ENCODE peak calls at places on chromosomes 3 and 15, in six cellular contexts. One of them, this sample, is unnamed.

GRCh38 chr3:110567032-110567431 is 504.6 kb upstream of the NECTIN3 start:
- DNase-seq in astrocyte: no peak
- DNase-seq in stomach: no peak
- DNase-seq in A673: no peak
- DNase-seq in psoas muscle: no peak
- DNase-seq in lower lobe of right lung: no peak
- DNase-seq in this sample: no peak

GRCh38 chr3:50519471-50520089 is 16.1 kb upstream of the CACNA2D2 start:
- DNase-seq in astrocyte: peak; percentile 18
- DNase-seq in stomach: peak; percentile 81
- DNase-seq in A673: peak; percentile 28
- DNase-seq in psoas muscle: peak; percentile 73
- DNase-seq in lower lobe of right lung: peak; percentile 72
- DNase-seq in this sample: peak; percentile 64

GRCh38 chr3:22245122-22245521 is 494.1 kb upstream of the ZNF385D start:
- DNase-seq in astrocyte: peak; percentile 86
- DNase-seq in stomach: no peak
- DNase-seq in A673: no peak
- DNase-seq in psoas muscle: peak; percentile 58
- DNase-seq in lower lobe of right lung: no peak
- DNase-seq in this sample: no peak

GRCh38 chr15:61841461-61841860 is 218.8 kb downstream of the VPS13C start:
- DNase-seq in astrocyte: no peak
- DNase-seq in stomach: no peak
- DNase-seq in A673: no peak
- DNase-seq in psoas muscle: no peak
- DNase-seq in lower lobe of right lung: no peak
- DNase-seq in this sample: no peak

GRCh38 chr15:53310709-53311108 is 448.8 kb downstream of the WDR72 start:
- DNase-seq in astrocyte: no peak
- DNase-seq in stomach: no peak
- DNase-seq in A673: no peak
- DNase-seq in psoas muscle: no peak
- DNase-seq in lower lobe of right lung: no peak
- DNase-seq in this sample: no peak

GRCh38 chr15:43465105-43465504 is 27.9 kb downstream of the TP53BP1 start:
- DNase-seq in astrocyte: peak; percentile 83
- DNase-seq in stomach: no peak
- DNase-seq in A673: no peak
- DNase-seq in psoas muscle: no peak
- DNase-seq in lower lobe of right lung: no peak
- DNase-seq in this sample: no peak

GRCh38 chr3:177978948-177979347 is 557.3 kb upstream of the KCNMB2 start:
- DNase-seq in astrocyte: no peak
- DNase-seq in stomach: no peak
- DNase-seq in A673: no peak
- DNase-seq in psoas muscle: no peak
- DNase-seq in lower lobe of right lung: no peak
- DNase-seq in this sample: no peak

GRCh38 chr15:84983711-84984110 is 2.1 kb downstream of the PDE8A start:
- DNase-seq in astrocyte: no peak
- DNase-seq in stomach: no peak
- DNase-seq in A673: no peak
- DNase-seq in psoas muscle: no peak
- DNase-seq in lower lobe of right lung: no peak
- DNase-seq in this sample: no peak

GRCh38 chr15:87816016-87816415 is 440.5 kb downstream of the NTRK3 start:
- DNase-seq in astrocyte: peak; percentile 40
- DNase-seq in stomach: no peak
- DNase-seq in A673: no peak
- DNase-seq in psoas muscle: no peak
- DNase-seq in lower lobe of right lung: no peak
- DNase-seq in this sample: no peak

GRCh38 chr3:156389151-156389760 is 165.7 kb downstream of the SSR3 start:
- DNase-seq in astrocyte: peak; percentile 12
- DNase-seq in stomach: no peak
- DNase-seq in A673: no peak
- DNase-seq in psoas muscle: no peak
- DNase-seq in lower lobe of right lung: no peak
- DNase-seq in this sample: no peak

GRCh38 chr3:172666181-172666872 is 44.5 kb downstream of the NCEH1 start:
- DNase-seq in astrocyte: no peak
- DNase-seq in stomach: no peak
- DNase-seq in A673: no peak
- DNase-seq in psoas muscle: no peak
- DNase-seq in lower lobe of right lung: no peak
- DNase-seq in this sample: no peak

GRCh38 chr15:78915341-78916087 is 29.3 kb downstream of the CTSH start:
- DNase-seq in astrocyte: peak; percentile 25
- DNase-seq in stomach: no peak
- DNase-seq in A673: no peak
- DNase-seq in psoas muscle: no peak
- DNase-seq in lower lobe of right lung: peak; percentile 83
- DNase-seq in this sample: no peak

GRCh38 chr15:60128710-60129109 is 124.6 kb downstream of the FOXB1 start:
- DNase-seq in astrocyte: no peak
- DNase-seq in stomach: no peak
- DNase-seq in A673: no peak
- DNase-seq in psoas muscle: no peak
- DNase-seq in lower lobe of right lung: no peak
- DNase-seq in this sample: no peak

GRCh38 chr3:6250167-6250566 is 610.7 kb upstream of the GRM7 start:
- DNase-seq in astrocyte: no peak
- DNase-seq in stomach: no peak
- DNase-seq in A673: no peak
- DNase-seq in psoas muscle: no peak
- DNase-seq in lower lobe of right lung: no peak
- DNase-seq in this sample: no peak

GRCh38 chr3:174810256-174810655 is 48.9 kb upstream of the NAALADL2 start:
- DNase-seq in astrocyte: no peak
- DNase-seq in stomach: no peak
- DNase-seq in A673: no peak
- DNase-seq in psoas muscle: no peak
- DNase-seq in lower lobe of right lung: no peak
- DNase-seq in this sample: peak; percentile 89

GRCh38 chr15:27828721-27829120 is 270.4 kb downstream of the OCA2 start:
- DNase-seq in astrocyte: no peak
- DNase-seq in stomach: no peak
- DNase-seq in A673: no peak
- DNase-seq in psoas muscle: no peak
- DNase-seq in lower lobe of right lung: no peak
- DNase-seq in this sample: no peak

GRCh38 chr15:80581976-80582375 is 113.1 kb upstream of the ABHD17C start:
- DNase-seq in astrocyte: no peak
- DNase-seq in stomach: no peak
- DNase-seq in A673: no peak
- DNase-seq in psoas muscle: no peak
- DNase-seq in lower lobe of right lung: no peak
- DNase-seq in this sample: no peak

GRCh38 chr3:141941093-141941492 is 64.7 kb downstream of the ATP1B3 start:
- DNase-seq in astrocyte: no peak
- DNase-seq in stomach: no peak
- DNase-seq in A673: no peak
- DNase-seq in psoas muscle: no peak
- DNase-seq in lower lobe of right lung: no peak
- DNase-seq in this sample: peak; percentile 92

GRCh38 chr3:106522397-106522796 is 653.6 kb upstream of the CBLB start:
- DNase-seq in astrocyte: no peak
- DNase-seq in stomach: no peak
- DNase-seq in A673: no peak
- DNase-seq in psoas muscle: no peak
- DNase-seq in lower lobe of right lung: no peak
- DNase-seq in this sample: no peak

DNA sequence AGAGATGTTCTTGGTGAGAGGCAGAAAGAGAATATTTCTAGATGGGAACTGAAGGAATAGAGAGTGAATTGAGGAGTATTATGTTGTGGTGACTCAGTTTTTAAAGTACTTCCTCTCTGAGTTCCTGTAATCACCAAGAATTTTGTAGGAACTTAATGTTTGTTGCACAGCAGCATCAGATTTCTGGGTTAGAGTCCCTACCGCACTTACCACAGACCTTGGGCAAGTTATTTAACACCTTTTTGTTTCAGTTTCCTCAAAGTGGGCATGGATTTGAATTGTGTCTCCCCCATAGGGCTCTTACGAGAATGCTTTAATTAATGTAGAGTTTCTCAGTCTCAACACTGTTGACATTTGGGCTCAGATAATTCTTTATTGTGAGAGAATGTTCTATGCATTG is 22.3 kb upstream of the SCAANT1 start:
- DNase-seq in astrocyte: no peak
- DNase-seq in stomach: no peak
- DNase-seq in A673: no peak
- DNase-seq in psoas muscle: no peak
- DNase-seq in lower lobe of right lung: no peak
- DNase-seq in this sample: peak; percentile 25
- H3K4me3 ChIP-seq in astrocyte: no peak overlapping the region
- H3K4me3 ChIP-seq in stomach: no peak overlapping the region
- H3K4me3 ChIP-seq in A673: no peak overlapping the region
- H3K4me3 ChIP-seq in psoas muscle: no peak overlapping the region
- H3K4me3 ChIP-seq in lower lobe of right lung: no peak overlapping the region
- H3K4me3 ChIP-seq in this sample: no peak overlapping the region

GRCh38 chr15:67146875-67147381 is 81.5 kb downstream of the SMAD3 start:
- DNase-seq in astrocyte: peak; percentile 93
- DNase-seq in stomach: no peak
- DNase-seq in A673: peak; percentile 68
- DNase-seq in psoas muscle: peak; percentile 56
- DNase-seq in lower lobe of right lung: no peak
- DNase-seq in this sample: peak; percentile 91
- H3K4me1 ChIP-seq in astrocyte: peaks cover 87% of the 10 kb centered on the region
- H3K4me1 ChIP-seq in stomach: peaks cover 80% of the 10 kb centered on the region
- H3K4me1 ChIP-seq in A673: peaks cover 69% of the 10 kb centered on the region
- H3K4me1 ChIP-seq in psoas muscle: peaks cover 96% of the 10 kb centered on the region
- H3K4me1 ChIP-seq in lower lobe of right lung: peaks cover 84% of the 10 kb centered on the region
- H3K4me1 ChIP-seq in this sample: peaks cover 12% of the 10 kb centered on the region

DNA sequence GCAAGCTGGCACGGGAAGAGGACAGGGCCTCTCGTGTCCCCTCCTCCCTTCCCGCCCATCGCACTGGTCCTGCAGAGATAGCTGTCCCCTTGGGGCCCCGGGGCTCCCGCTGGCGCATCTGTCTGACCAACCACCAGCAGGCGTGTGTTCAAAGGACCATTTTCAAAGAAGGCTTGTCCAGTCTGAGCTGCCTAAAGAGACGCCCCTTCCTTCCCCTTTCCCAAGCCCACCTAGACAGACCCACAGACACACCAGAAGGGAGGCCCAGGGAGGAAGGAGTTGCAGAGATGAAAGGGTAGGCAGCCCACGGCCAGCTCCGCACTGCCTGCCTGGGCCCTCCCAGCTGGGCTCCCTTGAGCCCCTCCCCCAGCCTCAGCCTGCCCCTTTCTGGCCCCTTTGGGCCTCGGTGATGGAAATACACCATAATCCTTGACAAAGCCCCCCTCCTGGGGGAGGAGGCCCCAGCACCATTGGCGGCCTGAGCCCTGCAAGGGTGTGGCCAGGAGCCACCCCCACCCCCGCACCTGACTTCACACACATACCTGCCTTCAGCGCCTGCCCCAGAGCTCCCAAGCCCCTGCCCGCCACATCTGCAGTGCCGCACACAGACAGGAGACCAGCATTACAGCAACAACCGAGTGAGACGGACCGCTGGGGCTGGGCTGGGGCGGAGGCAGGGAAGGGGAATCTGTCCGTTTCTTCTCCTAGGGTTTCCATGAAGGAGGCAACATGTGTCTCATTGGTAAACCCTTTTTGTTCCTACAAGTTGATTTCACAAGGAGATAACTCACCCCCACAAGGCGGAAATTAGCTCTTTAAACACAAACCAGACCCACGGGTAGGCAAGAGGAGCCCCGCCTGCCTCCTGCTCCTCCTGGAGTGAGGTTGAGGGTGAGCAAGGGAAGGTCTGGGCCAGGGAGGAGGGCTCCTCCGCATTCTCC is at the start of gene STRA6:
- DNase-seq in astrocyte: peak; percentile 53
- DNase-seq in stomach: no peak
- DNase-seq in A673: peak; percentile 71
- DNase-seq in psoas muscle: no peak
- DNase-seq in lower lobe of right lung: no peak
- DNase-seq in this sample: no peak
- H3K4me3 ChIP-seq in astrocyte: no peak within 1 kb of the TSS
- H3K4me3 ChIP-seq in stomach: no peak within 1 kb of the TSS
- H3K4me3 ChIP-seq in A673: no peak within 1 kb of the TSS
- H3K4me3 ChIP-seq in psoas muscle: no peak within 1 kb of the TSS
- H3K4me3 ChIP-seq in lower lobe of right lung: no peak within 1 kb of the TSS
- H3K4me3 ChIP-seq in this sample: no peak within 1 kb of the TSS

GRCh38 chr3:31957106-31957505 is 24.0 kb downstream of the OSBPL10 start:
- DNase-seq in astrocyte: peak; percentile 53
- DNase-seq in stomach: no peak
- DNase-seq in A673: no peak
- DNase-seq in psoas muscle: no peak
- DNase-seq in lower lobe of right lung: no peak
- DNase-seq in this sample: no peak
- H3K4me1 ChIP-seq in astrocyte: peaks cover 30% of the 10 kb centered on the region
- H3K4me1 ChIP-seq in stomach: peaks cover 29% of the 10 kb centered on the region
- H3K4me1 ChIP-seq in A673: peaks cover 4% of the 10 kb centered on the region
- H3K4me1 ChIP-seq in psoas muscle: peaks cover 5% of the 10 kb centered on the region
- H3K4me1 ChIP-seq in lower lobe of right lung: peaks cover 43% of the 10 kb centered on the region
- H3K4me1 ChIP-seq in this sample: no peaks in the 10 kb centered on the region

DNA sequence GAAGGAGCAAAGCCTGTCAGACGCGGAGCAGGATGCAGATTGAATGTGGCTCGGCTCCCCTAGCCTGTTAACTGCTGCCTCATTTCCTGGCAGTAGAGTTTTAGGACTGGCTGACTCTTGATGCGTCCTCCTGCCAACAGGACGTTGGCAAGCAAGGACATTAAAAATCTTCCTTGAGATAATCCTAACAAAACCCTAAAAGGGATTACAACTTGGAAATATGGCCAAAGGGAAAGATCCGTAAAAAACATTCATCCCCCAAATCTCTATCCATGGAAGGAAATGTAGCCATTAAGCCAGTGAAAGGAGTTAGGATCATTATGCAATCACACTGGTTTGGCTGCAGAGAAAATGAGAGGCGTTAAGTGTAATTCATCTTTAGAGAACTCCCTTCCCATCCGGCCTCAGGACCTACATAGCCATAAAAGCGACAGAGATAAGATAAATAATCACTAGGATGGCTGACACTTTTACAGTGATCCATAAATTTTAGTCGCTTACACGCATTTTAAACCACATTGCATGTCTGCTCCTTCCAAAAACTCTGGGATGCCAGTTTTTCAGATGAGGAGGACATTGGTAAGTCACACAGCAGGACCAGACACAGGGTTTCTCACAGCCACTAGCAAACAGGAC is 44.5 kb upstream of the C3orf80 start:
- DNase-seq in astrocyte: peak; percentile 85
- DNase-seq in stomach: no peak
- DNase-seq in A673: peak; percentile 90
- DNase-seq in psoas muscle: no peak
- DNase-seq in lower lobe of right lung: no peak
- DNase-seq in this sample: no peak
- H3K4me3 ChIP-seq in astrocyte: no peak overlapping the region
- H3K4me3 ChIP-seq in stomach: no peak overlapping the region
- H3K4me3 ChIP-seq in A673: no peak overlapping the region
- H3K4me3 ChIP-seq in psoas muscle: no peak overlapping the region
- H3K4me3 ChIP-seq in lower lobe of right lung: no peak overlapping the region
- H3K4me3 ChIP-seq in this sample: no peak overlapping the region